ENCODE peak calls at places on chromosomes 6 and 20, in nine cellular contexts. T, A, Q, D, U, N, F, S and J are unnamed samples.

GRCh38 chr20:8722277-8722928 is 346.5 kb upstream of the PLCB4 start:
- DNase-seq in T (peak), A (no peak), Q (no peak), D (no peak), U (no peak), N (peak), F (peak), S (no peak), J (peak)

GRCh38 chr6:131787955-131788712 is 19.7 kb upstream of the ENPP1 start:
- DNase-seq in T (peak), A (no peak), Q (no peak), D (no peak), U (peak), N (no peak), F (no peak), S (no peak), J (no peak)

GRCh38 chr6:156943167-156943566 is 166.0 kb downstream of the ARID1B start:
- DNase-seq in T (peak), A (no peak), Q (no peak), D (no peak), U (no peak), N (no peak), F (no peak), S (no peak), J (no peak)

GRCh38 chr6:126913658-126914057 is 204.8 kb upstream of the RSPO3 start:
- DNase-seq in T (no peak), A (no peak), Q (no peak), D (no peak), U (no peak), N (no peak), F (no peak), S (no peak), J (no peak)

GRCh38 chr20:23193985-23194384 is 107.9 kb upstream of the CD93 start:
- DNase-seq in T (no peak), A (no peak), Q (no peak), D (no peak), U (no peak), N (no peak), F (no peak), S (no peak), J (peak)

GRCh38 chr20:61948586-61949362 is 116.9 kb downstream of the TAF4 start:
- DNase-seq in T (no peak), A (peak), Q (no peak), D (no peak), U (peak), N (no peak), F (no peak), S (no peak), J (no peak)

GRCh38 chr20:35006009-35006408 is 50.3 kb downstream of the MYH7B start:
- DNase-seq in T (no peak), A (peak), Q (no peak), D (no peak), U (peak), N (no peak), F (no peak), S (no peak), J (no peak)

GRCh38 chr6:16756660-16757270 is 4.5 kb downstream of the ATXN1 start:
- DNase-seq in T (no peak), A (no peak), Q (no peak), D (no peak), U (no peak), N (no peak), F (no peak), S (no peak), J (no peak)

GRCh38 chr6:152846825-152847224 is 96.2 kb downstream of the VIP start:
- DNase-seq in T (peak), A (no peak), Q (no peak), D (no peak), U (peak), N (no peak), F (peak), S (no peak), J (no peak)

GRCh38 chr6:11424395-11425050 is 113.0 kb upstream of the TMEM170B start:
- DNase-seq in T (no peak), A (no peak), Q (no peak), D (no peak), U (no peak), N (no peak), F (no peak), S (no peak), J (peak)

GRCh38 chr6:140548379-140548778 is 1173.9 kb upstream of the CITED2 start:
- DNase-seq in T (peak), A (no peak), Q (no peak), D (no peak), U (no peak), N (peak), F (no peak), S (no peak), J (no peak)

GRCh38 chr6:11772109-11772830 is 6.3 kb downstream of the ADTRP start:
- DNase-seq in T (peak), A (no peak), Q (no peak), D (peak), U (no peak), N (peak), F (no peak), S (no peak), J (peak)

GRCh38 chr6:170404036-170404435 is 97.5 kb downstream of the FAM120B start:
- DNase-seq in T (peak), A (no peak), Q (no peak), D (no peak), U (no peak), N (peak), F (no peak), S (no peak), J (no peak)

GRCh38 chr20:41222299-41222698 is 85.0 kb downstream of the PLCG1 start:
- DNase-seq in T (no peak), A (no peak), Q (no peak), D (no peak), U (no peak), N (no peak), F (no peak), S (no peak), J (no peak)

GRCh38 chr6:74654296-74654695 is 551.6 kb downstream of the COL12A1 start:
- DNase-seq in T (no peak), A (no peak), Q (no peak), D (no peak), U (no peak), N (no peak), F (no peak), S (no peak), J (no peak)

GRCh38 chr6:81531869-81532561 is 220.5 kb downstream of the TENT5A start:
- DNase-seq in T (no peak), A (no peak), Q (no peak), D (no peak), U (no peak), N (no peak), F (no peak), S (no peak), J (no peak)

GRCh38 chr20:64133951-64134407 is 26.6 kb upstream of the NPBWR2 start:
- DNase-seq in T (no peak), A (peak), Q (no peak), D (no peak), U (peak), N (no peak), F (peak), S (peak), J (no peak)

GRCh38 chr20:40361916-40362315 is 327.1 kb downstream of the MAFB start:
- DNase-seq in T (no peak), A (no peak), Q (no peak), D (no peak), U (no peak), N (no peak), F (no peak), S (no peak), J (no peak)

GRCh38 chr20:40319741-40320499 is 369.1 kb downstream of the MAFB start:
- DNase-seq in T (no peak), A (no peak), Q (no peak), D (no peak), U (no peak), N (no peak), F (no peak), S (no peak), J (no peak)

GRCh38 chr20:53265304-53265875 is 293.2 kb downstream of the TSHZ2 start:
- DNase-seq in T (no peak), A (no peak), Q (no peak), D (no peak), U (no peak), N (no peak), F (no peak), S (no peak), J (no peak)

GRCh38 chr6:126396131-126396530 is 56.2 kb downstream of the CENPW start:
- DNase-seq in T (peak), A (no peak), Q (no peak), D (no peak), U (no peak), N (no peak), F (no peak), S (no peak), J (no peak)

GRCh38 chr20:25249198-25249931 is 1.5 kb downstream of the PYGB start:
- DNase-seq in T (peak), A (no peak), Q (no peak), D (no peak), U (peak), N (peak), F (peak), S (peak), J (no peak)

GRCh38 chr6:72182337-72183246 is 296.2 kb downstream of the RIMS1 start:
- DNase-seq in T (peak), A (peak), Q (peak), D (no peak), U (no peak), N (peak), F (no peak), S (no peak), J (no peak)

GRCh38 chr6:30074331-30075093 is 1.1 kb downstream of the RNF39 start:
- DNase-seq in T (no peak), A (no peak), Q (no peak), D (no peak), U (no peak), N (no peak), F (no peak), S (no peak), J (no peak)

GRCh38 chr20:41889125-41889870 is 271.1 kb upstream of the CHD6 start:
- DNase-seq in T (no peak), A (no peak), Q (no peak), D (no peak), U (no peak), N (no peak), F (peak), S (no peak), J (no peak)

GRCh38 chr20:584375-585301 is 25.5 kb downstream of the TCF15 start:
- DNase-seq in T (peak), A (no peak), Q (no peak), D (no peak), U (no peak), N (no peak), F (peak), S (no peak), J (peak)

GRCh38 chr20:19970256-19970765 is 46.9 kb upstream of the NAA20 start:
- DNase-seq in T (no peak), A (no peak), Q (no peak), D (no peak), U (no peak), N (no peak), F (no peak), S (no peak), J (no peak)

GRCh38 chr6:137089305-137089704 is 44.5 kb upstream of the IL20RA start:
- DNase-seq in T (no peak), A (no peak), Q (peak), D (no peak), U (no peak), N (no peak), F (no peak), S (no peak), J (no peak)

GRCh38 chr6:154615483-154616025 is 105.1 kb upstream of the CNKSR3 start:
- DNase-seq in T (peak), A (peak), Q (peak), D (no peak), U (no peak), N (peak), F (no peak), S (peak), J (peak)

GRCh38 chr6:121142093-121142492 is 192.2 kb downstream of the TBC1D32 start:
- DNase-seq in T (no peak), A (no peak), Q (no peak), D (no peak), U (no peak), N (no peak), F (no peak), S (no peak), J (no peak)

DNA sequence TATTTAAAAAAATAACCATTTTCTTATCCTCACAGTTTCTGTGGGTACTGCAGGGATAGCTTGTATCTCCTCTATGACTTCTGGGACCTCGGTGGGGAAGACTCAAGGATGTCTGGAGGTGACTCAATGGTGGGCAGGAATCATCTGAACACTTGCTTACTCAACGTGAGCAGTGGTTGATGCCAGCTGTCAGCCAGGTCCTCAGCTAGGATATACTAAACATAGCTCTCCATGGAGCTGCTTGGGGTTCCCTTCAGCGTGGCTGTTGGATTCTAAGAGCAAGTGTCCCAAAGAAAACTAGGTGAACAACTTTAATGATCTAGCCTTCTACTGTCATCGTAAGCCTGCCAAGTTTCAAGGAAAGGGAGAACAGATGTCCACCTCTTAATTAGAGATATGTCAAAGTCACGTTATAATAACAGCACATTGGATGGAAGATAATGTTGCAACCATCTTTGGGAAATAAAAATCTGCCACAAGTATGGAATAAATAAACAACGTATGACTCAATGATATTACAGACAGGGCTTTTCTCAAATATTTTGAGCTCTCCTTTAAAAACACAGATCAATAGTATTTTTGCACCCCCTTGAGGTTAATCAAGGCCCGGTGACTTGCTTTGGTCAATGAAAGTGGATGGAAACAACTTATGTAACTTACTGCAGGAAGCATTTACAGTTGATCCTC is 6.8 kb upstream of the HEBP2 start:
- DNase-seq in T (peak), A (no peak), Q (no peak), D (no peak), U (no peak), N (no peak), F (no peak), S (no peak), J (no peak)
- TF ChIP-seq CTCF in T (no peak), A (no peak), Q (no peak), D (no peak), U (no peak), N (no peak), F (no peak), S (no peak), J (no peak)

GRCh38 chr6:73639015-73639414 is 14.8 kb downstream of the SLC17A5 start:
- DNase-seq in T (no peak), A (no peak), Q (no peak), D (no peak), U (no peak), N (no peak), F (no peak), S (no peak), J (no peak)

GRCh38 chr6:73640179-73640750 is 13.5 kb downstream of the SLC17A5 start:
- DNase-seq in T (no peak), A (no peak), Q (no peak), D (no peak), U (no peak), N (no peak), F (no peak), S (no peak), J (no peak)

GRCh38 chr6:73644030-73644429 is 9.8 kb downstream of the SLC17A5 start:
- DNase-seq in T (no peak), A (no peak), Q (no peak), D (no peak), U (no peak), N (no peak), F (no peak), S (no peak), J (no peak)

GRCh38 chr6:73644941-73645591 is 8.7 kb downstream of the SLC17A5 start:
- DNase-seq in T (peak), A (no peak), Q (no peak), D (no peak), U (no peak), N (no peak), F (peak), S (no peak), J (no peak)

DNA sequence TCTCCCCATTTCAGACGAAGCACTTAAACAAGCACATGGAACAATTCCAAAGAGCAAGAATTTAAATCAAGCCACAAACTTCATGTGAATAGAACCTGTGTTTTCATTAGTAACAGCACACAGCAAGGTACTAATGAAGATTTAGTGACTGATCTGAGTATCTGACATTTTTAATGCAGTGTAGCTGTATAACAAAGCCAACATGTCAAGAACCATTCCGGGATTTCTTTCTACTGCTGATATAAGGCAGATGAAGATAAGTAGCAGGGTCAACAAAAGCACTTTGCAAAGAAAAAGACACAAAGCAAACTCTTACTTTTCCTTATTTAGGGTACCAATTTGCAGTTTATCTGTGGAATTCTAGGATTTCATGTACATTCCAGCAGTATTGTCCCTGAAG is 11.3 kb downstream of the SLC17A5 start:
- DNase-seq in T (no peak), A (no peak), Q (no peak), D (no peak), U (no peak), N (no peak), F (no peak), S (no peak), J (no peak)
- H3K4me3 ChIP-seq in T (no peak), A (no peak), Q (no peak), D (no peak), U (no peak), N (no peak), F (no peak), S (no peak), J (no peak)

DNA sequence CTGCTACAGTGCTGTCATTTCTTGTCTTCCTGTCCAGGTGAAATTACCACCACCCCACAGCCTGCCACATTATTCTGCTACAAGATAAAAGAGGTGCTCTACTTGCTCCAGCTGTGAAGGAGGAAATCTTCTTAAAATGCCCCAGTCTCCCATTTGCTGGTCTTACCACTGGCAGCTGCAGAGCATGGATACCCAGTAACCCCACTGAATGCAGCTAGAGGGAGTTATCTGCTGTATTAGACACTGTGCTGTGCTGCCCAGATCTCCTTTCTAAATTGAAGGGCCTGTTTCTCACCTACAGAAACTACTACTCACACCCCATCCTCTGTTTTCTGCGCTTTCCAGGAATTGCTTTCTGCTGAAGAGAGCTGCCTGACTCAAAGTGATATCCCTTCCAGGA is 517.8 kb downstream of the PKHD1 start:
- DNase-seq in T (no peak), A (no peak), Q (no peak), D (no peak), U (no peak), N (no peak), F (no peak), S (no peak), J (no peak)
- TF ChIP-seq CTCF in T (no peak), A (no peak), Q (no peak), D (no peak), U (no peak), N (no peak), F (no peak), S (no peak), J (peak)

GRCh38 chr6:108594640-108595039 is 33.9 kb downstream of the FOXO3 start:
- DNase-seq in T (no peak), A (no peak), Q (peak), D (no peak), U (no peak), N (no peak), F (no peak), S (peak), J (no peak)

GRCh38 chr6:108592371-108593337 is 31.9 kb downstream of the FOXO3 start:
- DNase-seq in T (peak), A (no peak), Q (peak), D (no peak), U (peak), N (peak), F (peak), S (no peak), J (no peak)

GRCh38 chr6:108589244-108589730 is 28.6 kb downstream of the FOXO3 start:
- DNase-seq in T (peak), A (peak), Q (peak), D (no peak), U (peak), N (peak), F (peak), S (peak), J (peak)

GRCh38 chr6:108588586-108588985 is 27.9 kb downstream of the FOXO3 start:
- DNase-seq in T (peak), A (no peak), Q (no peak), D (no peak), U (no peak), N (peak), F (peak), S (no peak), J (no peak)

GRCh38 chr6:108591040-108591816 is 30.5 kb downstream of the FOXO3 start:
- DNase-seq in T (peak), A (no peak), Q (no peak), D (no peak), U (no peak), N (peak), F (no peak), S (no peak), J (no peak)
- H3K4me3 ChIP-seq in T (no peak), A (no peak), Q (no peak), D (no peak), U (no peak), N (no peak), F (peak), S (no peak), J (no peak)

GRCh38 chr6:13814176-13814937 is at the start of gene MCUR1:
- DNase-seq in T (peak), A (peak), Q (peak), D (no peak), U (peak), N (peak), F (peak), S (peak), J (no peak)
- TF ChIP-seq CTCF in T (no peak), A (peak), Q (no peak), D (no peak), U (no peak), N (no peak), F (peak), S (peak), J (no peak)

GRCh38 chr6:158808442-158808833 is 10.7 kb downstream of the EZR start:
- DNase-seq in T (no peak), A (no peak), Q (peak), D (no peak), U (peak), N (no peak), F (peak), S (no peak), J (no peak)
- H3K4me3 ChIP-seq in T (no peak), A (no peak), Q (no peak), D (no peak), U (no peak), N (no peak), F (peak), S (no peak), J (no peak)